ENCODE peak calls at places on chromosomes 3 and 15, in four cellular contexts. N, S, A and L are unnamed samples.

GRCh38 chr15:38255690-38256089 is 3.1 kb downstream of the SPRED1 start:
- DNase-seq in N (no peak), S (no peak), A (no peak), L (no peak)

GRCh38 chr3:38205472-38205805 is 40.1 kb downstream of the OXSR1 start:
- DNase-seq in N (peak; percentile 29), S (no peak), A (no peak), L (no peak)

GRCh38 chr3:124812291-124813265 is 74.6 kb downstream of the ITGB5 start:
- DNase-seq in N (peak; percentile 84), S (peak; percentile 94), A (no peak), L (no peak)

GRCh38 chr15:87031545-87032230 is 952.0 kb downstream of the AGBL1 start:
- DNase-seq in N (no peak), S (no peak), A (no peak), L (no peak)

GRCh38 chr3:12997387-12997786 is 75.8 kb downstream of the IQSEC1 start:
- DNase-seq in N (no peak), S (no peak), A (no peak), L (no peak)

GRCh38 chr3:49713336-49714105 is 6.0 kb downstream of the AMIGO3 start:
- DNase-seq in N (no peak), S (no peak), A (no peak), L (no peak)

GRCh38 chr15:99538261-99538660 is 27.5 kb upstream of the MEF2A start:
- DNase-seq in N (no peak), S (no peak), A (no peak), L (no peak)

GRCh38 chr3:195580733-195581443 is 2.9 kb downstream of the APOD start:
- DNase-seq in N (no peak), S (no peak), A (no peak), L (no peak)

GRCh38 chr15:77486542-77487478 is 66.1 kb downstream of the HMG20A start:
- DNase-seq in N (no peak), S (no peak), A (no peak), L (no peak)

GRCh38 chr3:187943677-187944390 is 198.6 kb upstream of the BCL6 start:
- DNase-seq in N (no peak), S (peak; percentile 57), A (no peak), L (no peak)

GRCh38 chr15:99105516-99106341 is 849 bp downstream of the SYNM start:
- DNase-seq in N (no peak), S (peak; percentile 60), A (no peak), L (peak; percentile 79)

GRCh38 chr3:66442254-66443249 is 58.3 kb downstream of the LRIG1 start:
- DNase-seq in N (no peak), S (no peak), A (no peak), L (no peak)

DNA sequence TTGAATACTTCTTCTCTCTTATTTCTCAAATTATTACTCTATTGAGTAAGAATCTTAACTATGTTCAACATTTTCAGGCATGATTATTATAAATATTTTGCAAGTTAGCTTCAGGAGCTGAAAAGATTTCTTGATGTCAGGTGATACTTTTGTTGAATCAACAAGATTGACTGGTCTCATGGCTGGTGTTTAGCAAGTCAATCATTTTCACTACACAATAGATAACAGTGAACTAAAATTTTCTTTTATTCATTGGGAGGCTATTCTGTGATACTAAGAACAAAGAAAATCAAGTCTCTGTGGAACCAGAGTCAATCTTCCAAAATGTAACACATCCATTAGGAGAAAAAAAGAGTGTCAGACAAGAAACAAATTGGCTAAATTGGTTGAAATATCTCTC is 476.7 kb downstream of the CNTN3 start:
- DNase-seq in N (no peak), S (no peak), A (no peak), L (no peak)
- TF ChIP-seq EP300 in N (no peak), S (no peak), A (no peak), L (no peak)

DNA sequence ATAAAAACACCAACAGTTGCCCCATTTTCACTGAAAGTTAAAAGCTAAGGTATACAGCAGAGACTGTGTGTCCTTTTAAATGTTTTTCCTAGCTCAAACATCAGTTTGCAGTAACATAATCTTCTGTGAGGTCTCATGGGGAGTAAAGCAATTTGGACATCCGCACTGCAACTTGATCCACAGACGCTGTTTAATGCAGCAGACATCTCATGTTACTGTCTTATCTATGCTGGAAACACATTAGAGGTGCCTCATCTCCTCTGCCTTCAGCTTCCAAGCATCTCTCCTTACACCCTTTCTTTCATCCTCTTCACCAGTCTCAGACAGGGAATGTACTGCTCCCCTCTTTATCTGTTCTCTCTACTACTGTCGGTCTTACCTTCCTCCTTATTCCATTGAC is 53.7 kb upstream of the ATP11B start:
- DNase-seq in N (peak; percentile 57), S (no peak), A (no peak), L (no peak)
- TF ChIP-seq RCOR1 in N (peak; percentile 91), S (no peak), A (no peak), L (no peak)

DNA sequence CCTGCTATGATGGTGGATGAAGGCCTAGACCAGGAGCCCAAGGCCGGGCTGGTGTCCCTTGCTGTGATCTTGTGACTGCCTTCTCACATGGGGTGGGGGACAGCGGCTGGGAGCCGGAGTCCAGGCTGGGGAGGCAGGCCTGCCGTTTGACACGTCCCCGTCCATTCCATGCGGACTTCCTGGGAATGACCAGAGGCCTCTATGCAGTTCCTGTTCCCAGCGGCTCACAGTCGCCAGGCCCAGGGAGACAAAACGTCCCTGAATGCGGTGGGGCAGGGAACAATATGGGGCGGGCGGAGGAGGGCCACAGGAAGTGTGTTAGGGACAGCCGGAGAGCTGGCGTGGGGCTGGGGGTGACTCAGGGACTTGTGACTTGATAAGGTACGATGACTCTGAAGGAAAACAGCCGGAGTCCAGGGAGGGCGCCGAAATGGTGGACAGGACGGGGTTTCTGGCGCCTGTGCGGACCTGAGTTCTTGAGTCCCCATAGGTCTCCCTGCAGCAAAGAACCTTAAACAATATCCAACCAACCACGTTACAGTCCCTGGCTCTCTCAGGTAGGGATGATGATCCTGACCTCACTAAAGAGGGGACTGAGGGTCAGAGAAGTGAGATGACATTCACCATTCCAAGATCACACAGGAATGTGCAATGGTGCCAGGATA is 40.5 kb upstream of the SMAD6 start:
- DNase-seq in N (peak; percentile 93), S (no peak), A (no peak), L (no peak)
- TF ChIP-seq EP300 in N (peak; percentile 89), S (no peak), A (no peak), L (no peak)

DNA sequence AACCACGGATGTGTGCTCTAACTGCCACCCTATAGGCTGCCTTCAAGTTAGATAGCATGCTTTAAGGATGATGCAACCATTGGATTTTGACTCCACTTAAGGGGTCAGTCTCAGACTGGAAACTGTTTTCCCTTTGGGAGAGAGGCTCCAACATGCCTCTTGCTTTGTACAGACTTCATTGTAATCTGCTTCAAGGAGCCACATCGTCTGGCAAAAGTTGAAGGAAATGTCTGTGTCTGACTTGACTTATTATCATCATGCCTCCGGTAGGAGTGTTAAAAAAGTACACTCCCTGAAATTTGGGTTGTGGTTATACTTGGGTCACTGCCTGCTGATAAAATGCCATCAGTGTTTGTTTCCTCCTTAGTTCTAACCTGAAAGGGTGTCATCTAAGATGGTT is 245.4 kb upstream of the CDIN1 start:
- DNase-seq in N (peak; percentile 55), S (no peak), A (no peak), L (no peak)
- TF ChIP-seq RCOR1 in N (no peak), S (no peak), A (no peak), L (no peak)

DNA sequence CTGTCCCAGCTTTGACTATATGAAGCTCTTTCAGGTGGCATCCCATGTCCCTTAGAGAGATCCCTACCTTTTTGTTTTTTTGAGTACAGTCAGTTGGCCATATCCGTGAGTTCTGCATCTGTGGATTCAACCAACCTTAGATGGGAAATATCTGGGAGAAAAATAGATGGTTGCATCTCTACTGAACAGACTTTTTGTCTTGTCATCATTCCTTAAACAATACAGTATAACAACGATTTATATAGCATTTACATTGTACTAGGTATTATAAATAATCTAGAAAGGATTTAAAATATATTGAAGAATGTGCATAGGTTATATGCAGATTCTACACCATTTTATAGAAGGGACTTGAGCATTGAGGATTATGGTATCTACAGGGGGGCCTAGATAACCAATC is 65.1 kb downstream of the APBA2 start:
- DNase-seq in N (no peak), S (no peak), A (no peak), L (no peak)
- TF ChIP-seq EP300 in N (no peak), S (no peak), A (no peak), L (no peak)

GRCh38 chr3:129278970-129279906 is 568 bp downstream of the HMCES start:
- DNase-seq in N (peak; percentile 52), S (peak; percentile 22), A (no peak), L (peak; percentile 72)
- TF ChIP-seq RCOR1 in N (no peak), S (no peak), A (no peak), L (peak; percentile 21)